ENCODE peak calls at places on chromosomes 13 and 19, in eight cellular contexts. U, G, L, M, E, R, T and Z are unnamed samples.

GRCh38 chr13:99228737-99229691 is 28.4 kb downstream of the UBAC2 start:
- DNase-seq in G (no peak), M (no peak), E (no peak), L (no peak), R (no peak), U (no peak), T (no peak), Z (no peak)

GRCh38 chr13:36157475-36157874 is 26.3 kb upstream of the DCLK1 start:
- DNase-seq in E (no peak), M (no peak), R (no peak), T (no peak), U (no peak), G (no peak), L (no peak), Z (no peak)

GRCh38 chr13:26037302-26037701 is 14.5 kb downstream of the SHISA2 start:
- DNase-seq in U (no peak), L (no peak), R (peak; percentile 19), T (no peak), M (no peak), E (no peak), G (no peak), Z (peak; percentile 71)

GRCh38 chr13:104832265-104832664 is 1703.2 kb downstream of the EFNB2 start:
- DNase-seq in L (no peak), M (no peak), G (no peak), R (no peak), T (no peak), U (no peak), E (no peak), Z (no peak)

GRCh38 chr13:60226507-60226906 is 62.8 kb upstream of the DIAPH3 start:
- DNase-seq in T (no peak), U (no peak), G (peak; percentile 27), L (no peak), M (no peak), R (peak; percentile 28), E (no peak), Z (peak; percentile 16)

GRCh38 chr19:45321848-45322247 is 827 bp downstream of the CKM start:
- DNase-seq in T (no peak), M (no peak), R (no peak), L (no peak), E (no peak), G (no peak), U (no peak), Z (no peak)

GRCh38 chr19:40419066-40419612 is 6.0 kb upstream of the PRX start:
- DNase-seq in U (no peak), M (no peak), R (no peak), G (no peak), T (no peak), E (no peak), L (no peak), Z (no peak)

GRCh38 chr13:46667687-46668281 is 114.8 kb downstream of the LRCH1 start:
- DNase-seq in M (no peak), R (no peak), U (no peak), G (no peak), E (no peak), L (no peak), T (no peak), Z (no peak)

GRCh38 chr19:39067104-39067503 is 17.1 kb upstream of the ACP7 start:
- DNase-seq in G (no peak), E (no peak), M (no peak), L (no peak), U (no peak), T (no peak), R (no peak), Z (no peak)

GRCh38 chr19:23075031-23075733 is 41.6 kb upstream of the ZNF730 start:
- DNase-seq in G (peak; percentile 20), T (peak; percentile 75), M (no peak), U (peak; percentile 76), R (no peak), E (peak; percentile 53), L (no peak), Z (peak; percentile 85)

GRCh38 chr19:35986111-35986510 is 8.9 kb upstream of the SDHAF1 start:
- DNase-seq in T (no peak), E (no peak), M (no peak), G (no peak), U (no peak), L (no peak), R (no peak), Z (no peak)

GRCh38 chr19:30293051-30293785 is 79.0 kb upstream of the ZNF536 start:
- DNase-seq in R (no peak), U (no peak), M (no peak), G (no peak), L (no peak), E (no peak), T (no peak), Z (no peak)

GRCh38 chr19:58482372-58482771 is 6.2 kb downstream of the ZNF446 start:
- DNase-seq in L (peak; percentile 26), U (no peak), E (no peak), M (no peak), R (no peak), G (no peak), T (no peak), Z (no peak)

GRCh38 chr19:14474827-14475226 is 327 bp downstream of the PTGER1 start:
- DNase-seq in M (no peak), L (no peak), E (no peak), R (no peak), T (no peak), G (no peak), U (no peak), Z (no peak)

GRCh38 chr13:104310861-104311260 is 1244.6 kb upstream of the SLC10A2 start:
- DNase-seq in U (no peak), G (no peak), E (no peak), L (no peak), T (no peak), R (no peak), M (no peak), Z (no peak)

GRCh38 chr19:35716985-35717664 is 678 bp upstream of the KMT2B start:
- DNase-seq in G (peak; percentile 96), R (peak; percentile 95), T (peak; percentile 98), L (peak; percentile 98), E (peak; percentile 95), U (peak; percentile 98), M (peak; percentile 93), Z (peak; percentile 95)

GRCh38 chr13:27406178-27406939 is 18.1 kb upstream of the GTF3A start:
- DNase-seq in U (no peak), L (no peak), R (peak; percentile 49), T (no peak), M (no peak), G (no peak), E (peak; percentile 19), Z (no peak)

GRCh38 chr19:55257461-55258411 is 1.1 kb downstream of the PPP6R1 start:
- DNase-seq in U (no peak), R (no peak), E (no peak), G (peak; percentile 54), L (no peak), T (no peak), M (no peak), Z (peak; percentile 27)

GRCh38 chr19:16315825-16316505 is 8.7 kb upstream of the KLF2 start:
- DNase-seq in E (no peak), G (peak; percentile 73), L (no peak), R (no peak), M (no peak), U (peak; percentile 90), T (no peak), Z (peak; percentile 84)

GRCh38 chr13:39263033-39263432 is 224.8 kb downstream of the NHLRC3 start:
- DNase-seq in L (no peak), U (no peak), E (peak; percentile 9), R (peak; percentile 17), G (peak; percentile 35), T (no peak), M (no peak), Z (peak; percentile 63)

GRCh38 chr13:99276706-99277105 is 18.5 kb upstream of the GPR18 start:
- DNase-seq in G (no peak), U (no peak), E (no peak), T (no peak), R (no peak), M (no peak), L (no peak), Z (no peak)

GRCh38 chr19:18049390-18049789 is 37.3 kb downstream of the IL12RB1 start:
- DNase-seq in M (peak; percentile 77), R (no peak), U (peak; percentile 92), E (peak; percentile 30), G (peak; percentile 87), L (peak; percentile 97), T (peak; percentile 96), Z (peak; percentile 91)

GRCh38 chr13:110062777-110063442 is 244.0 kb downstream of the COL4A1 start:
- DNase-seq in T (no peak), L (peak; percentile 55), U (no peak), M (no peak), R (no peak), G (no peak), E (no peak), Z (no peak)

GRCh38 chr19:35274323-35274722 is 5.6 kb downstream of the USF2 start:
- DNase-seq in R (no peak), E (no peak), G (no peak), M (no peak), T (no peak), L (no peak), U (no peak), Z (no peak)

GRCh38 chr13:100674848-100675659 is 459 bp upstream of the TMTC4 start:
- DNase-seq in L (peak; percentile 100), M (peak; percentile 99), G (peak; percentile 99), T (peak; percentile 100), R (peak; percentile 96), U (peak; percentile 100), E (peak; percentile 100), Z (peak; percentile 100)
- TF ChIP-seq POLR2A in L (peak; percentile 62), M (peak; percentile 27), G (peak; percentile 89), T (peak; percentile 85), R (peak; percentile 67), U (peak; percentile 41), E (peak; percentile 75), Z (peak; percentile 60)

GRCh38 chr19:43820098-43820860 is 6.8 kb upstream of the ZNF283 start:
- DNase-seq in T (peak; percentile 65), R (peak; percentile 53), E (no peak), L (no peak), M (peak; percentile 52), U (peak; percentile 67), G (no peak), Z (peak; percentile 74)
- TF ChIP-seq POLR2A in T (no peak), R (no peak), E (no peak), L (no peak), M (no peak), U (no peak), G (no peak), Z (no peak)

GRCh38 chr19:1010586-1011510 is 10.1 kb downstream of the TMEM259 start:
- DNase-seq in R (no peak), L (no peak), M (no peak), E (no peak), G (no peak), U (no peak), T (peak; percentile 61), Z (no peak)
- TF ChIP-seq POLR2A in R (no peak), L (no peak), M (no peak), E (no peak), G (no peak), U (no peak), T (no peak), Z (no peak)

DNA sequence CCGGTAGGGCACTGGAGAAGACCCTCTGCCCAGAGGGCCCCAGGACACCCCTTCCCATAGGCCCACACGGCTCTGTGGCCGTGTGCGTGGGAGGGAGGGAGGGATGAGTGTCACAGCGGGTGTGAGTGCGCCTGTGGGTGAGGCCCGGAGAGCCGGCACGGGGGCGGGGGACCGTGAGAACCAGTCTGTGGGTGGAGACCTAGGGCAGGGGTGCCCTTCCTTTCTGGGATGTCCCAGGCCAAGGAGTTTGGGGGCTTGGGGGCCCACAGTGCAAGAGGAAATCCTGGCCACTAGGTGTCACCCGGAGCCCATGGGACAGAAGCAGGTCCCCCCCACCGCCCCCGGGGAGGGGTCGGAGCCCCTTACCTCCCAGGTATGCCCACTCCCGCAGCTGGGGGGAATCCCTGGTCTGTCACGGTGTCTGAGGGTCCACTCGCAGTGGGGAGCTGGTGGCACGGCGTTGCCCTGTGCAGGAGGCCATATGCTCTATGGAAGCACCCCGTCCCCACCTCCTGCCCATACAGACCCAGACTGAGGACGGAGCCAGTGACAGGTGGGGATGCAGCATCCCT is 16.0 kb upstream of the SLC7A10 start:
- DNase-seq in M (no peak), E (no peak), R (peak; percentile 45), T (peak; percentile 69), L (peak; percentile 71), U (no peak), G (no peak), Z (no peak)
- TF ChIP-seq POLR2A in M (no peak), E (no peak), R (no peak), T (no peak), L (no peak), U (no peak), G (no peak), Z (no peak)